ENCODE peak calls at places on chromosomes 11 and 22, in nine cellular contexts. I is left colon, Q is GM20000, P is epithelial cell of esophagus, E is neural crest cell, K is A549, V is small intestine, Y is psoas muscle, F is neuronal stem cell. Z is an unnamed sample.

GRCh38 chr11:77411238-77411637 is 62.7 kb downstream of the PAK1 start:
- DNase-seq in I (peak; percentile 46), Q (peak; percentile 41), P (peak; percentile 20), E (peak; percentile 2), K (peak; percentile 22), V (no peak), Y (peak; percentile 52), F (no peak), Z (peak; percentile 11)

GRCh38 chr11:119583585-119583984 is 145.4 kb downstream of the NECTIN1 start:
- DNase-seq in I (no peak), Q (no peak), P (no peak), E (no peak), K (no peak), V (no peak), Y (no peak), F (no peak), Z (no peak)

GRCh38 chr22:25700996-25701815 is 40.8 kb upstream of the MYO18B start:
- DNase-seq in I (no peak), Q (no peak), P (no peak), E (no peak), K (no peak), V (no peak), Y (peak; percentile 65), F (no peak), Z (peak; percentile 34)

GRCh38 chr11:533586-534196 is 1.7 kb downstream of the HRAS start:
- DNase-seq in I (no peak), Q (no peak), P (no peak), E (no peak), K (no peak), V (no peak), Y (peak; percentile 53), F (no peak), Z (peak; percentile 4)

GRCh38 chr11:79362821-79363220 is 78.0 kb downstream of the TENM4 start:
- DNase-seq in I (no peak), Q (no peak), P (peak; percentile 86), E (no peak), K (no peak), V (no peak), Y (no peak), F (no peak), Z (no peak)

GRCh38 chr11:19892876-19893275 is 180.2 kb downstream of the NAV2 start:
- DNase-seq in I (no peak), Q (no peak), P (no peak), E (no peak), K (no peak), V (no peak), Y (no peak), F (no peak), Z (no peak)

GRCh38 chr22:21755855-21756284 is 20.3 kb upstream of the YPEL1 start:
- DNase-seq in I (no peak), Q (peak; percentile 36), P (peak; percentile 77), E (no peak), K (no peak), V (peak; percentile 25), Y (no peak), F (no peak), Z (no peak)

GRCh38 chr11:65492637-65493366 is 6.0 kb upstream of the MALAT1 start:
- DNase-seq in I (peak; percentile 90), Q (no peak), P (peak; percentile 92), E (no peak), K (no peak), V (no peak), Y (peak; percentile 93), F (no peak), Z (peak; percentile 70)

GRCh38 chr11:16806791-16807190 is 68.3 kb downstream of the C11orf58 start:
- DNase-seq in I (no peak), Q (no peak), P (peak; percentile 79), E (no peak), K (no peak), V (no peak), Y (no peak), F (no peak), Z (no peak)

GRCh38 chr11:58493676-58494075 is 14.2 kb downstream of the OR5B21 start:
- DNase-seq in I (no peak), Q (no peak), P (peak; percentile 24), E (no peak), K (no peak), V (no peak), Y (no peak), F (no peak), Z (no peak)

GRCh38 chr22:37254206-37254866 is 10.3 kb upstream of the RAC2 start:
- DNase-seq in I (no peak), Q (no peak), P (peak; percentile 83), E (no peak), K (no peak), V (no peak), Y (no peak), F (no peak), Z (no peak)

GRCh38 chr11:121452609-121453150 is at the start of gene SORL1-AS1:
- DNase-seq in I (peak; percentile 38), Q (peak; percentile 56), P (peak; percentile 39), E (no peak), K (peak; percentile 12), V (peak; percentile 58), Y (no peak), F (no peak), Z (peak; percentile 50)

GRCh38 chr22:44032126-44032730 is 8.1 kb downstream of the PARVB start:
- DNase-seq in I (no peak), Q (no peak), P (no peak), E (no peak), K (no peak), V (no peak), Y (peak; percentile 61), F (no peak), Z (no peak)

GRCh38 chr11:61752117-61752924 is at the start of gene MYRF:
- DNase-seq in I (no peak), Q (peak; percentile 90), P (peak; percentile 28), E (peak; percentile 71), K (peak; percentile 50), V (peak; percentile 57), Y (peak; percentile 71), F (peak; percentile 51), Z (peak; percentile 88)

GRCh38 chr11:58494096-58494495 is 13.8 kb downstream of the OR5B21 start:
- DNase-seq in I (no peak), Q (no peak), P (peak; percentile 45), E (no peak), K (no peak), V (no peak), Y (no peak), F (no peak), Z (no peak)

GRCh38 chr11:73999581-74000306 is 9.1 kb downstream of the UCP3 start:
- DNase-seq in I (peak; percentile 4), Q (no peak), P (no peak), E (no peak), K (no peak), V (no peak), Y (no peak), F (no peak), Z (no peak)

GRCh38 chr11:103091024-103091423 is 936 bp downstream of the DCUN1D5 start:
- DNase-seq in I (no peak), Q (peak; percentile 17), P (peak; percentile 26), E (no peak), K (peak; percentile 8), V (peak; percentile 21), Y (no peak), F (peak; percentile 5), Z (peak; percentile 14)

GRCh38 chr11:127587511-127587910 is 586.9 kb upstream of the KIRREL3 start:
- DNase-seq in I (no peak), Q (no peak), P (no peak), E (no peak), K (no peak), V (no peak), Y (no peak), F (no peak), Z (no peak)